ENCODE peak calls at places on chromosomes 16 and 17, in four cellular contexts. One of them, this sample, is unnamed.

GRCh38 chr17:14014647-14015046 is 54.7 kb upstream of the COX10 start:
- DNase-seq in fibroblast of villous mesenchyme: no peak
- DNase-seq in esophagus muscularis mucosa: no peak
- DNase-seq in heart left ventricle: no peak
- DNase-seq in this sample: no peak

GRCh38 chr17:7561028-7561575 is 617 bp upstream of the SENP3 start:
- DNase-seq in fibroblast of villous mesenchyme: peak; percentile 78
- DNase-seq in esophagus muscularis mucosa: peak; percentile 98
- DNase-seq in heart left ventricle: peak; percentile 92
- DNase-seq in this sample: peak; percentile 89

GRCh38 chr17:16363749-16364536 is 10.7 kb upstream of the CENPV start:
- DNase-seq in fibroblast of villous mesenchyme: peak; percentile 80
- DNase-seq in esophagus muscularis mucosa: peak; percentile 94
- DNase-seq in heart left ventricle: peak; percentile 68
- DNase-seq in this sample: peak; percentile 81

GRCh38 chr16:11526921-11527320 is 59.8 kb downstream of the LITAF start:
- DNase-seq in fibroblast of villous mesenchyme: no peak
- DNase-seq in esophagus muscularis mucosa: no peak
- DNase-seq in heart left ventricle: no peak
- DNase-seq in this sample: no peak

GRCh38 chr17:75361996-75362395 is 43.5 kb downstream of the GRB2 start:
- DNase-seq in fibroblast of villous mesenchyme: no peak
- DNase-seq in esophagus muscularis mucosa: no peak
- DNase-seq in heart left ventricle: no peak
- DNase-seq in this sample: no peak

GRCh38 chr16:79599256-79599836 is 1.2 kb downstream of the MAF start:
- DNase-seq in fibroblast of villous mesenchyme: no peak
- DNase-seq in esophagus muscularis mucosa: no peak
- DNase-seq in heart left ventricle: peak; percentile 40
- DNase-seq in this sample: peak; percentile 17

GRCh38 chr17:80978499-80979497 is 12.8 kb upstream of the CHMP6 start:
- DNase-seq in fibroblast of villous mesenchyme: no peak
- DNase-seq in esophagus muscularis mucosa: no peak
- DNase-seq in heart left ventricle: no peak
- DNase-seq in this sample: no peak

GRCh38 chr17:17495448-17496188 is 577 bp downstream of the RASD1 start:
- DNase-seq in fibroblast of villous mesenchyme: peak; percentile 48
- DNase-seq in esophagus muscularis mucosa: no peak
- DNase-seq in heart left ventricle: no peak
- DNase-seq in this sample: peak; percentile 47

GRCh38 chr16:30777591-30778297 is 9.3 kb downstream of the ZNF629 start:
- DNase-seq in fibroblast of villous mesenchyme: no peak
- DNase-seq in esophagus muscularis mucosa: no peak
- DNase-seq in heart left ventricle: no peak
- DNase-seq in this sample: peak; percentile 9

GRCh38 chr17:19392303-19392702 is 5.3 kb upstream of the MFAP4 start:
- DNase-seq in fibroblast of villous mesenchyme: no peak
- DNase-seq in esophagus muscularis mucosa: no peak
- DNase-seq in heart left ventricle: peak; percentile 18
- DNase-seq in this sample: no peak

GRCh38 chr17:36994438-36994837 is 45.7 kb downstream of the AATF start:
- DNase-seq in fibroblast of villous mesenchyme: peak; percentile 88
- DNase-seq in esophagus muscularis mucosa: no peak
- DNase-seq in heart left ventricle: no peak
- DNase-seq in this sample: peak; percentile 51

GRCh38 chr17:28043296-28043695 is 819 bp downstream of the NLK start:
- DNase-seq in fibroblast of villous mesenchyme: no peak
- DNase-seq in esophagus muscularis mucosa: no peak
- DNase-seq in heart left ventricle: no peak
- DNase-seq in this sample: no peak

GRCh38 chr17:3894927-3895343 is 2.1 kb upstream of the CAMKK1 start:
- DNase-seq in fibroblast of villous mesenchyme: no peak
- DNase-seq in esophagus muscularis mucosa: no peak
- DNase-seq in heart left ventricle: peak; percentile 66
- DNase-seq in this sample: no peak

GRCh38 chr16:17318200-17318599 is 152.6 kb downstream of the XYLT1 start:
- DNase-seq in fibroblast of villous mesenchyme: peak; percentile 68
- DNase-seq in esophagus muscularis mucosa: no peak
- DNase-seq in heart left ventricle: no peak
- DNase-seq in this sample: peak; percentile 14

GRCh38 chr17:19752216-19753048 is 4.3 kb upstream of the ALDH3A1 start:
- DNase-seq in fibroblast of villous mesenchyme: no peak
- DNase-seq in esophagus muscularis mucosa: no peak
- DNase-seq in heart left ventricle: no peak
- DNase-seq in this sample: no peak

GRCh38 chr17:21021208-21021803 is 21.5 kb downstream of the USP22 start:
- DNase-seq in fibroblast of villous mesenchyme: no peak
- DNase-seq in esophagus muscularis mucosa: no peak
- DNase-seq in heart left ventricle: no peak
- DNase-seq in this sample: no peak

GRCh38 chr17:78322858-78323455 is 36.9 kb downstream of the SOCS3 start:
- DNase-seq in fibroblast of villous mesenchyme: peak; percentile 84
- DNase-seq in esophagus muscularis mucosa: no peak
- DNase-seq in heart left ventricle: peak; percentile 90
- DNase-seq in this sample: peak; percentile 70

GRCh38 chr17:66564992-66565465 is 262.6 kb downstream of the PRKCA start:
- DNase-seq in fibroblast of villous mesenchyme: peak; percentile 59
- DNase-seq in esophagus muscularis mucosa: peak; percentile 60
- DNase-seq in heart left ventricle: no peak
- DNase-seq in this sample: peak; percentile 77

GRCh38 chr17:59754547-59754946 is 47.1 kb downstream of the VMP1 start:
- DNase-seq in fibroblast of villous mesenchyme: peak; percentile 96
- DNase-seq in esophagus muscularis mucosa: no peak
- DNase-seq in heart left ventricle: no peak
- DNase-seq in this sample: peak; percentile 96

GRCh38 chr17:81917565-81918332 is at the start of gene SIRT7:
- DNase-seq in fibroblast of villous mesenchyme: peak; percentile 70
- DNase-seq in esophagus muscularis mucosa: peak; percentile 96
- DNase-seq in heart left ventricle: peak; percentile 78
- DNase-seq in this sample: peak; percentile 74

GRCh38 chr17:13702266-13702665 is 100.5 kb upstream of the HS3ST3A1 start:
- DNase-seq in fibroblast of villous mesenchyme: peak; percentile 68
- DNase-seq in esophagus muscularis mucosa: no peak
- DNase-seq in heart left ventricle: no peak
- DNase-seq in this sample: peak; percentile 55

GRCh38 chr16:12398029-12398735 is 405.5 kb downstream of the CPPED1 start:
- DNase-seq in fibroblast of villous mesenchyme: no peak
- DNase-seq in esophagus muscularis mucosa: no peak
- DNase-seq in heart left ventricle: no peak
- DNase-seq in this sample: peak; percentile 35

GRCh38 chr16:88452485-88453216 is 429 bp upstream of the ZFPM1 start:
- DNase-seq in fibroblast of villous mesenchyme: peak; percentile 95
- DNase-seq in esophagus muscularis mucosa: peak; percentile 99
- DNase-seq in heart left ventricle: peak; percentile 98
- DNase-seq in this sample: peak; percentile 96

GRCh38 chr16:88453217-88453531 is at the start of gene ZFPM1:
- DNase-seq in fibroblast of villous mesenchyme: no peak
- DNase-seq in esophagus muscularis mucosa: no peak
- DNase-seq in heart left ventricle: no peak
- DNase-seq in this sample: no peak

GRCh38 chr16:88453621-88454314 is 688 bp downstream of the ZFPM1 start:
- DNase-seq in fibroblast of villous mesenchyme: no peak
- DNase-seq in esophagus muscularis mucosa: no peak
- DNase-seq in heart left ventricle: no peak
- DNase-seq in this sample: peak; percentile 31

GRCh38 chr16:88455610-88456355 is 2.7 kb downstream of the ZFPM1 start:
- DNase-seq in fibroblast of villous mesenchyme: peak; percentile 59
- DNase-seq in esophagus muscularis mucosa: no peak
- DNase-seq in heart left ventricle: no peak
- DNase-seq in this sample: peak; percentile 53

GRCh38 chr16:88454315-88455057 is 1.4 kb downstream of the ZFPM1 start:
- DNase-seq in fibroblast of villous mesenchyme: no peak
- DNase-seq in esophagus muscularis mucosa: no peak
- DNase-seq in heart left ventricle: no peak
- DNase-seq in this sample: no peak
- TF ChIP-seq CTCF in fibroblast of villous mesenchyme: peak; percentile 5
- TF ChIP-seq CTCF in esophagus muscularis mucosa: peak; percentile 10
- TF ChIP-seq CTCF in heart left ventricle: no peak
- TF ChIP-seq CTCF in this sample: no peak

DNA sequence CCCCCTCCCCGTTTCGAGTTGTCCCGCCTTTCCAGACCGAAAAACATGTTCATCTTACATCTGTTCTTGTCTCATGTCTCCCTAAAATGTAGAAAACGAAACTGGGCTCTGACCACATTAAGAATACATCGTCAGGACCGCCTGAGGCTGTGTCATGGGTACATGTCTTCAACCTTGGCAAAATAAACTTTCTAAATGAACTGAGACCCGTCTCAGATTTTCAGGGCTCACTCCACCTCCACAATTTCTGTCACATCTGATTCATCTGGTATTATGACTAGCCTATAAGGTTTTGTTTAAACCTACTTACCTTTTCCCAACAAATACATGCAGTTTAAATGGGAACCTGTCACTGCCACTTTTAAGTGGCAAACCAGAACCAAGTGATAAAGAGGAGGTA is 621 bp downstream of the SDR42E1 start:
- DNase-seq in fibroblast of villous mesenchyme: no peak
- DNase-seq in esophagus muscularis mucosa: no peak
- DNase-seq in heart left ventricle: no peak
- DNase-seq in this sample: no peak
- H3K4me3 ChIP-seq in fibroblast of villous mesenchyme: no peak overlapping the region
- H3K4me3 ChIP-seq in esophagus muscularis mucosa: peak overlapping the region; percentile 64
- H3K4me3 ChIP-seq in heart left ventricle: peak overlapping the region; percentile 43
- H3K4me3 ChIP-seq in this sample: peak overlapping the region; percentile 51

GRCh38 chr16:81502396-81503060 is 57.9 kb downstream of the CMIP start:
- DNase-seq in fibroblast of villous mesenchyme: no peak
- DNase-seq in esophagus muscularis mucosa: no peak
- DNase-seq in heart left ventricle: peak; percentile 38
- DNase-seq in this sample: no peak

GRCh38 chr16:81509404-81509803 is 64.8 kb downstream of the CMIP start:
- DNase-seq in fibroblast of villous mesenchyme: no peak
- DNase-seq in esophagus muscularis mucosa: no peak
- DNase-seq in heart left ventricle: no peak
- DNase-seq in this sample: no peak

GRCh38 chr16:81510016-81510415 is 65.4 kb downstream of the CMIP start:
- DNase-seq in fibroblast of villous mesenchyme: no peak
- DNase-seq in esophagus muscularis mucosa: no peak
- DNase-seq in heart left ventricle: no peak
- DNase-seq in this sample: no peak

GRCh38 chr16:81500833-81501521 is 56.4 kb downstream of the CMIP start:
- DNase-seq in fibroblast of villous mesenchyme: peak; percentile 97
- DNase-seq in esophagus muscularis mucosa: no peak
- DNase-seq in heart left ventricle: peak; percentile 39
- DNase-seq in this sample: peak; percentile 80

GRCh38 chr16:81505011-81505660 is 60.5 kb downstream of the CMIP start:
- DNase-seq in fibroblast of villous mesenchyme: no peak
- DNase-seq in esophagus muscularis mucosa: no peak
- DNase-seq in heart left ventricle: no peak
- DNase-seq in this sample: no peak
- TF ChIP-seq CTCF in fibroblast of villous mesenchyme: no peak
- TF ChIP-seq CTCF in esophagus muscularis mucosa: no peak
- TF ChIP-seq CTCF in heart left ventricle: no peak
- TF ChIP-seq CTCF in this sample: no peak

GRCh38 chr17:51050291-51051033 is 70.2 kb downstream of the SPAG9 start:
- DNase-seq in fibroblast of villous mesenchyme: no peak
- DNase-seq in esophagus muscularis mucosa: no peak
- DNase-seq in heart left ventricle: no peak
- DNase-seq in this sample: no peak

GRCh38 chr17:51046527-51047384 is 73.9 kb downstream of the SPAG9 start:
- DNase-seq in fibroblast of villous mesenchyme: peak; percentile 88
- DNase-seq in esophagus muscularis mucosa: peak; percentile 93
- DNase-seq in heart left ventricle: peak; percentile 74
- DNase-seq in this sample: peak; percentile 97

GRCh38 chr17:51045616-51046526 is 74.8 kb downstream of the SPAG9 start:
- DNase-seq in fibroblast of villous mesenchyme: no peak
- DNase-seq in esophagus muscularis mucosa: no peak
- DNase-seq in heart left ventricle: no peak
- DNase-seq in this sample: no peak

DNA sequence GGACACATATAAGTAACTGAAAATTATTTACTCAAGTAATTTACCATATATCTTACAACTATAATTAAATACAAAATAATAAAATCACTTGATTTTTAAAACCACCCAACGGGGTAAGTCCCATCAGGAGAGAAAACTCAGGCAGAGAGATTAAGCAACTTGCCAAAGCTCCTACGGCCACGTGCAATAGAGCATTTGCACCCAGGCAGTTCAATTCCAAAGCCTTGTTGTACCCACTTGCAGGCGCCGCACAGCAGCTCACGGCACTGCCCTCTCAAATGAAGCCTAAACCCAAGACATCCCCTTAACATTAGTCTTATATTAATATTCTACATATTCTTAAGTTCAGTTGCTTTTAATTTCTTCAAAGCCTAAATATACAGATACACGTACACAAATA is 75.7 kb downstream of the SPAG9 start:
- DNase-seq in fibroblast of villous mesenchyme: no peak
- DNase-seq in esophagus muscularis mucosa: no peak
- DNase-seq in heart left ventricle: no peak
- DNase-seq in this sample: no peak
- H3K4me3 ChIP-seq in fibroblast of villous mesenchyme: no peak overlapping the region
- H3K4me3 ChIP-seq in esophagus muscularis mucosa: no peak overlapping the region
- H3K4me3 ChIP-seq in heart left ventricle: no peak overlapping the region
- H3K4me3 ChIP-seq in this sample: no peak overlapping the region

GRCh38 chr16:78390828-78391227 is 291.4 kb downstream of the WWOX start:
- DNase-seq in fibroblast of villous mesenchyme: no peak
- DNase-seq in esophagus muscularis mucosa: no peak
- DNase-seq in heart left ventricle: no peak
- DNase-seq in this sample: no peak

GRCh38 chr16:78395035-78395434 is 295.6 kb downstream of the WWOX start:
- DNase-seq in fibroblast of villous mesenchyme: no peak
- DNase-seq in esophagus muscularis mucosa: peak; percentile 78
- DNase-seq in heart left ventricle: no peak
- DNase-seq in this sample: no peak

GRCh38 chr16:78396673-78397072 is 297.2 kb downstream of the WWOX start:
- DNase-seq in fibroblast of villous mesenchyme: no peak
- DNase-seq in esophagus muscularis mucosa: no peak
- DNase-seq in heart left ventricle: no peak
- DNase-seq in this sample: no peak

GRCh38 chr16:78392585-78393195 is 293.2 kb downstream of the WWOX start:
- DNase-seq in fibroblast of villous mesenchyme: peak; percentile 61
- DNase-seq in esophagus muscularis mucosa: no peak
- DNase-seq in heart left ventricle: no peak
- DNase-seq in this sample: no peak

GRCh38 chr16:78396046-78396445 is 296.6 kb downstream of the WWOX start:
- DNase-seq in fibroblast of villous mesenchyme: no peak
- DNase-seq in esophagus muscularis mucosa: no peak
- DNase-seq in heart left ventricle: no peak
- DNase-seq in this sample: no peak
- TF ChIP-seq CTCF in fibroblast of villous mesenchyme: peak; percentile 25
- TF ChIP-seq CTCF in esophagus muscularis mucosa: peak; percentile 30
- TF ChIP-seq CTCF in heart left ventricle: no peak
- TF ChIP-seq CTCF in this sample: no peak

DNA sequence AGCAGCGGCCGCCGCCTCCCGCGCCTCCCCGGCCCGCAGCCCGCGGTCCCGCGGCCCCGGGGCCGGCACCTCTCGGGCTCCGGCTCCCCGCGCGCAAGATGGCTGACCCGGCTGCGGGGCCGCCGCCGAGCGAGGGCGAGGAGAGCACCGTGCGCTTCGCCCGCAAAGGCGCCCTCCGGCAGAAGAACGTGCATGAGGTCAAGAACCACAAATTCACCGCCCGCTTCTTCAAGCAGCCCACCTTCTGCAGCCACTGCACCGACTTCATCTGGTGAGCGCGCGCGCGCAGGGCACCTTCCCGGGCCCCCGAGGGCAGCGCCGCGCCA is 258 bp downstream of the PRKCB start:
- DNase-seq in fibroblast of villous mesenchyme: no peak
- DNase-seq in esophagus muscularis mucosa: no peak
- DNase-seq in heart left ventricle: no peak
- DNase-seq in this sample: no peak
- H3K4me3 ChIP-seq in fibroblast of villous mesenchyme: no peak overlapping the region
- H3K4me3 ChIP-seq in esophagus muscularis mucosa: peak overlapping the region; percentile 67
- H3K4me3 ChIP-seq in heart left ventricle: peak overlapping the region; percentile 51
- H3K4me3 ChIP-seq in this sample: no peak overlapping the region

This sample was measured in choroid plexus epithelial cell.